ENCODE peak calls at places on chromosome X, in seven cellular contexts. Z is lower leg skin, E is heart right ventricle, F is transverse colon, Y is thoracic aorta, L is body of pancreas, J is right cardiac atrium. G is an unnamed sample.

GRCh38 chrX:130704053-130705038 is 198.7 kb downstream of the ENOX2 start:
- DNase-seq in Z (no peak), E (no peak), F (no peak), Y (no peak), L (no peak), J (no peak), G (no peak)

GRCh38 chrX:15877380-15877779 is 22.8 kb upstream of the AP1S2 start:
- DNase-seq in Z (no peak), E (no peak), F (no peak), Y (no peak), L (no peak), J (no peak), G (no peak)

GRCh38 chrX:152897216-152898144 is at the start of gene ZNF185:
- DNase-seq in Z (no peak), E (no peak), F (peak), Y (no peak), L (peak), J (no peak), G (peak)

GRCh38 chrX:18424482-18425198 is 768 bp upstream of the CDKL5 start:
- DNase-seq in Z (no peak), E (no peak), F (peak), Y (no peak), L (peak), J (peak), G (no peak)

GRCh38 chrX:69104756-69105434 is 60.4 kb downstream of the PJA1 start:
- DNase-seq in Z (no peak), E (no peak), F (no peak), Y (no peak), L (no peak), J (no peak), G (no peak)

GRCh38 chrX:123626962-123627361 is 105.9 kb downstream of the THOC2 start:
- DNase-seq in Z (no peak), E (no peak), F (no peak), Y (no peak), L (no peak), J (no peak), G (no peak)

GRCh38 chrX:6678313-6678712 is 143.4 kb upstream of the VCX3A start:
- DNase-seq in Z (no peak), E (no peak), F (no peak), Y (no peak), L (peak), J (no peak), G (no peak)

GRCh38 chrX:37454537-37455285 is 105.5 kb downstream of the PRRG1 start:
- DNase-seq in Z (no peak), E (no peak), F (peak), Y (no peak), L (peak), J (no peak), G (no peak)

GRCh38 chrX:154534526-154535322 is 11.9 kb downstream of the G6PD start:
- DNase-seq in Z (peak), E (peak), F (peak), Y (no peak), L (peak), J (peak), G (peak)

GRCh38 chrX:39816871-39817731 is 280.7 kb downstream of the BCOR start:
- DNase-seq in Z (no peak), E (no peak), F (no peak), Y (no peak), L (no peak), J (no peak), G (no peak)

GRCh38 chrX:3699841-3700381 is 13.5 kb downstream of the PRKX start:
- DNase-seq in Z (no peak), E (no peak), F (no peak), Y (no peak), L (no peak), J (no peak), G (no peak)

GRCh38 chrX:54076903-54077302 is 32.6 kb upstream of the PHF8 start:
- DNase-seq in Z (no peak), E (no peak), F (no peak), Y (no peak), L (no peak), J (no peak), G (no peak)

GRCh38 chrX:42531431-42531830 is 246.5 kb downstream of the PPP1R2C start:
- DNase-seq in Z (no peak), E (no peak), F (no peak), Y (no peak), L (peak), J (no peak), G (no peak)

GRCh38 chrX:15465347-15465746 is 27.8 kb downstream of the PIR start:
- DNase-seq in Z (no peak), E (no peak), F (no peak), Y (no peak), L (no peak), J (no peak), G (no peak)

GRCh38 chrX:8731579-8732395 is at the start of gene ANOS1:
- DNase-seq in Z (no peak), E (peak), F (no peak), Y (no peak), L (peak), J (peak), G (peak)

GRCh38 chrX:15207384-15207783 is 62.5 kb downstream of the ASB9 start:
- DNase-seq in Z (no peak), E (no peak), F (no peak), Y (no peak), L (no peak), J (no peak), G (no peak)

GRCh38 chrX:130108647-130109428 is 1.5 kb downstream of the ELF4 start:
- DNase-seq in Z (no peak), E (peak), F (peak), Y (no peak), L (no peak), J (peak), G (peak)

GRCh38 chrX:9662148-9662547 is 103.5 kb downstream of the GPR143 start:
- DNase-seq in Z (no peak), E (no peak), F (no peak), Y (no peak), L (no peak), J (no peak), G (no peak)

GRCh38 chrX:10754445-10754844 is 134.1 kb upstream of the MID1 start:
- DNase-seq in Z (no peak), E (no peak), F (no peak), Y (no peak), L (no peak), J (no peak), G (no peak)

GRCh38 chrX:149456476-149457245 is 48.4 kb downstream of the IDS start:
- DNase-seq in Z (no peak), E (no peak), F (no peak), Y (no peak), L (no peak), J (no peak), G (no peak)

GRCh38 chrX:134604701-134605271 is 53.5 kb downstream of the PLAC1 start:
- DNase-seq in Z (no peak), E (no peak), F (no peak), Y (no peak), L (peak), J (peak), G (peak)

GRCh38 chrX:66622209-66622608 is 16.7 kb downstream of the EDA2R start:
- DNase-seq in Z (no peak), E (no peak), F (no peak), Y (no peak), L (no peak), J (no peak), G (no peak)

GRCh38 chrX:20857746-20858145 is 516.5 kb upstream of the CNKSR2 start:
- DNase-seq in Z (no peak), E (no peak), F (no peak), Y (no peak), L (peak), J (no peak), G (no peak)

GRCh38 chrX:13194291-13195103 is 125.4 kb downstream of the ATXN3L start:
- DNase-seq in Z (no peak), E (no peak), F (no peak), Y (no peak), L (peak), J (no peak), G (no peak)

GRCh38 chrX:154049209-154050112 is 29.8 kb upstream of the IRAK1 start:
- DNase-seq in Z (no peak), E (no peak), F (no peak), Y (no peak), L (peak), J (no peak), G (no peak)

GRCh38 chrX:153665726-153666306 is 7.8 kb downstream of the PNCK start:
- DNase-seq in Z (peak), E (no peak), F (no peak), Y (no peak), L (no peak), J (no peak), G (no peak)

GRCh38 chrX:141221611-141222010 is 20.7 kb downstream of the SPANXC start:
- DNase-seq in Z (no peak), E (no peak), F (no peak), Y (no peak), L (no peak), J (no peak), G (no peak)

GRCh38 chrX:2320580-2321327 is 180.0 kb downstream of the DHRSX start:
- DNase-seq in Z (no peak), E (peak), F (no peak), Y (no peak), L (peak), J (peak), G (no peak)

GRCh38 chrX:153487590-153488071 is 7.1 kb upstream of the BGN start:
- DNase-seq in Z (no peak), E (peak), F (no peak), Y (peak), L (no peak), J (peak), G (no peak)

GRCh38 chrX:37686348-37686736 is 751 bp downstream of the XK start:
- DNase-seq in Z (no peak), E (no peak), F (no peak), Y (no peak), L (no peak), J (no peak), G (no peak)

GRCh38 chrX:18354369-18355329 is at the start of gene SCML2:
- DNase-seq in Z (no peak), E (peak), F (peak), Y (no peak), L (peak), J (peak), G (no peak)

GRCh38 chrX:101287402-101287801 is 3.7 kb downstream of the TAF7L start:
- DNase-seq in Z (no peak), E (no peak), F (no peak), Y (no peak), L (peak), J (no peak), G (no peak)

GRCh38 chrX:66110112-66110511 is 53.9 kb upstream of the HEPH start:
- DNase-seq in Z (no peak), E (no peak), F (peak), Y (no peak), L (peak), J (no peak), G (no peak)

GRCh38 chrX:2498781-2499302 is 1.9 kb downstream of the DHRSX start:
- DNase-seq in Z (peak), E (peak), F (peak), Y (no peak), L (peak), J (no peak), G (no peak)

DNA sequence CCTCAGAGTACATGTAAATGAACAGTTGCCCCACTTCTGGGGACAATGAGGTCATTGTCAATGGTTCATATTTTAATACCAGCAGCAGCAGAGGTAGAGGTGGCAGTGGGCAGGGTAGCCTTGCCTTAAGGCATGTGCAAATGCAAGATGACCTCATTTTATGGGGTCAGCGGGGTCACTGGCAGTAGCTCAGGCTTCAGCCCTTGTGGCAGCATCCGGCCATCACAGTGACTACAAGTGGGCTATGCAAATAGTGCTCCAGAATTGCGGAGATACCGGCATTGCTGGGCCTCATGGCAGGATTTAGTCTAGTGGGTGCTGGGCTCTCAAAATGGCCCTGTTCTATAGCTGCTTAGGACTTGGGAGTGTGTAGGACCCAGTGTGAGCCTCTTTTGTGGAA is 144.7 kb downstream of the FAM47A start:
- DNase-seq in Z (peak), E (no peak), F (no peak), Y (no peak), L (no peak), J (no peak), G (no peak)
- H3K4me3 ChIP-seq in Z (no peak), E (no peak), F (no peak), Y (no peak), L (no peak), J (no peak), G (no peak)

GRCh38 chrX:47321978-47322377 is 48.4 kb upstream of the ZNF157 start:
- DNase-seq in Z (no peak), E (no peak), F (no peak), Y (no peak), L (no peak), J (no peak), G (peak)
- H3K4me3 ChIP-seq in Z (no peak), E (no peak), F (no peak), Y (no peak), L (no peak), J (no peak), G (no peak)

DNA sequence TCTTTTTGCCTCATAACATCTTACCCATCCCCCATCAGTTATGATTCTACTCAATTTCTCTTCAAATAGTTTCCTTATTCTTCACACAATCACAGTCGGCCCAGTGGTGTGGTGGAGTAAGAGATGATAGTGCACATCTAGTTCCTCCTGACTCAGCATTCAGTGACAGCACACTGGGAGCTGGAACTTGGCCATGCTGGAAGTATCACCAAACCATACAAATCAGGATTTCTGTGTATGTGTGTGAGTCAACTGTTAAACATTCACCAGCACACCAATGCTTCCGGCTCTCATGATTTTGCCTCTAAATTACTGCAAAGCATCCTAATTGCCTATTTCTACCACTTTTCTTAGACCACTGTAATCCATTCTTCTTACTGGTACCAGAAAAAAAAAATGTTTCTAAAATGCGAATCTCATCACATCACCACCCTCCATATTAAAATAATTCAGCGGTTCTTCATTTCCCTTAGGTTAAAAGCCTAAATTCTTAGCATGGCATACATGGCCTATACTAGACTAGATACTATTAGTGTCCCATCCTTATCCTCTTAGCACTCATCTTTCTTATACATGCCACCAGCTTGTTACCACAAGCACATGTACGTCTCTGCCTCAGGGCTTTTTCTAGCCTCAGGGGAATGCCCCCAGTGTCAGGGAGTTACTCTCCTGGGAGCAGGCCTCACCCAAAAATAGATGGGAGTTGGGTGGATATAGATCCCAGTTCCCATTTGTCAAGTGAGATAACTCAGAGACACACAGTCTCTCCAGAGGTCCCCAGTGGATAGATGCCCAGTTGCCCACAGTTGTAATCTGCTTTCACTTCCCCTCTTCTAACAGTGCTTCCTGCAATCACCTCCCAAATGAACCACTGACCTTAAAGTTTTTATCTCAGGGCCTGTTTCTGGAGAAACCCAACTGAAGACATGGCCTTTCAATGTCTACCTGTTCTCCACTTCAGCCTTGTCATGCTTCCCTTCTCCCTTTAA is 49.2 kb upstream of the DDX53 start:
- DNase-seq in Z (no peak), E (no peak), F (no peak), Y (no peak), L (peak), J (no peak), G (no peak)
- H3K4me3 ChIP-seq in Z (no peak), E (no peak), F (no peak), Y (no peak), L (no peak), J (no peak), G (no peak)

GRCh38 chrX:38806054-38806389 is 4.8 kb downstream of the MID1IP1 start:
- DNase-seq in Z (no peak), E (no peak), F (no peak), Y (no peak), L (no peak), J (no peak), G (no peak)

GRCh38 chrX:38806875-38807601 is 5.8 kb downstream of the MID1IP1 start:
- DNase-seq in Z (no peak), E (no peak), F (no peak), Y (no peak), L (peak), J (no peak), G (no peak)

GRCh38 chrX:38805294-38806053 is 4.2 kb downstream of the MID1IP1 start:
- DNase-seq in Z (peak), E (peak), F (peak), Y (no peak), L (peak), J (peak), G (peak)

GRCh38 chrX:38804481-38805293 is 3.4 kb downstream of the MID1IP1 start:
- DNase-seq in Z (peak), E (peak), F (peak), Y (no peak), L (peak), J (peak), G (peak)

DNA sequence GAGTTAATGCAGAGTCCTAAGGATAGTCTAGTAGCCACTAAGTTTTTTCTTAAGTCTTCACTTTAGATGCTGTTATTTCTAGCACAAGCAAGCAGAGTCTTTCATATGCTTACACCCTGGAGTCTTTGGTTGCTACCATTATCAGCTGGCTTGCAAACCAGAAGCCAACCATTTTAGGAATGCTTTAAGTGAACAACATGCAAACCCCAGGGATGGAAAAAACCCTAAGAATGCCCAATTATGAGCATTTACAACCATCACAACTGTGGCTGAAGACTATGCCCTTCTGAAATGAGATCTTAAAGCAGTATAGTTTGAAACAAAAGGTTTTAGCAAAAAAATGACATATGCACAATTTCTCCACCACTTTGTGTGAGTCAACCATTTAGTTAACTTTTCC is 6.6 kb downstream of the MID1IP1 start:
- DNase-seq in Z (no peak), E (no peak), F (no peak), Y (no peak), L (no peak), J (no peak), G (no peak)
- H3K4me3 ChIP-seq in Z (no peak), E (no peak), F (no peak), Y (no peak), L (no peak), J (no peak), G (no peak)

G was measured in upper lobe of left lung.